ENCODE peak calls at places on chromosome 16, in six cellular contexts. A is prostate gland, W is A549, J is breast epithelium, U is AG04450, I is neural progenitor cell. G is an unnamed sample.

GRCh38 chr16:49856741-49857330 is 924 bp upstream of the ZNF423 start:
- DNase-seq in A (peak; percentile 69), W (peak; percentile 79), U (peak; percentile 6), I (peak; percentile 93), J (peak; percentile 69), G (no peak)

GRCh38 chr16:1557576-1557975 is 24.1 kb downstream of the TMEM204 start:
- DNase-seq in U (no peak), I (no peak), W (no peak), A (no peak), J (no peak), G (no peak)

GRCh38 chr16:23016372-23016771 is 132.9 kb downstream of the USP31 start:
- DNase-seq in A (no peak), W (no peak), J (no peak), U (no peak), I (no peak), G (no peak)

GRCh38 chr16:3009568-3010390 is 2.9 kb upstream of the CLDN9 start:
- DNase-seq in W (no peak), A (peak; percentile 81), U (no peak), J (peak; percentile 71), I (peak; percentile 73), G (peak; percentile 98)

GRCh38 chr16:87047221-87048037 is 269.8 kb downstream of the C16orf95 start:
- DNase-seq in U (no peak), I (no peak), J (peak; percentile 28), A (no peak), W (no peak), G (no peak)

GRCh38 chr16:83971165-83972130 is 3.4 kb downstream of the NECAB2 start:
- DNase-seq in J (no peak), A (no peak), W (no peak), U (no peak), I (peak; percentile 17), G (no peak)

GRCh38 chr16:25060920-25061319 is 45.8 kb upstream of the ARHGAP17 start:
- DNase-seq in I (no peak), W (no peak), U (no peak), J (no peak), A (no peak), G (no peak)

GRCh38 chr16:57138281-57138935 is 46.0 kb downstream of the CPNE2 start:
- DNase-seq in I (no peak), W (no peak), A (no peak), U (no peak), J (no peak), G (no peak)

GRCh38 chr16:49441366-49441780 is 67.8 kb downstream of the C16orf78 start:
- DNase-seq in J (no peak), I (peak; percentile 49), W (no peak), U (no peak), A (no peak), G (no peak)

GRCh38 chr16:81680444-81681263 is 98.4 kb upstream of the PLCG2 start:
- DNase-seq in A (no peak), W (no peak), J (no peak), U (no peak), I (no peak), G (no peak)

GRCh38 chr16:25868041-25868600 is 176.4 kb downstream of the HS3ST4 start:
- DNase-seq in I (no peak), U (no peak), W (no peak), J (no peak), A (no peak), G (no peak)

GRCh38 chr16:18782697-18783429 is 7.3 kb downstream of the RPS15A start:
- DNase-seq in A (no peak), I (no peak), U (no peak), W (no peak), J (no peak), G (no peak)

DNA sequence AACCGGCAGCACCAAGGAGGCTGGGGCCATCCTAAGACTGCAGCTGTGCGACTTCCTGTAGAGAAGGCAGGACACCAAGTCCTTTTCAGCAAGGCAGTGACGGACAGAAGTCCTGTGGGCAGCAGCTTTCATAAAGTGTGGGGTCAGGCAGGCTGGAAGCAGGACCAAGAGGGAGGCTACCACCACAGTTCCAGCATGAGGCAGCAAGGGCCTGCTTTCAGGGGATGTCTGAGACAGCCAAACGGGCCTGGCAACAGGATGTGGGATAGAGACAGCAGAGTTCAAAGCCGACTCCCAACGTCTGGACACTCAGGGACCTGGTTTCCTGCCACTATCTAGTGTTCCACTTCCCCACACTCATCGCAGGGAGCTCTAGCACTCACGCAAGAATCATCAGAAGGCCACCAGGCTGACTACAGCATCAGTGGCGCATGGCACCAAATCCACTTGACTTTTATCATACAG is 5.3 kb downstream of the USP7 start:
- DNase-seq in I (peak; percentile 32), J (no peak), W (no peak), U (no peak), A (no peak), G (no peak)
- H3K27ac ChIP-seq in I (no peak overlapping the region), J (no peak overlapping the region), W (peak overlapping the region; percentile 20), U (peak overlapping the region; percentile 61), A (peak overlapping the region; percentile 38), G (no peak overlapping the region)

GRCh38 chr16:85832578-85833539 is 33.4 kb downstream of the COX4I1 start:
- DNase-seq in W (no peak), I (no peak), A (no peak), J (no peak), U (no peak), G (no peak)

GRCh38 chr16:85835956-85836705 is 36.6 kb downstream of the COX4I1 start:
- DNase-seq in U (no peak), I (no peak), J (no peak), A (no peak), W (no peak), G (no peak)

GRCh38 chr16:85833540-85833914 is 34.0 kb downstream of the COX4I1 start:
- DNase-seq in W (no peak), I (no peak), A (no peak), J (no peak), U (no peak), G (no peak)

GRCh38 chr16:85835227-85835751 is 35.8 kb downstream of the COX4I1 start:
- DNase-seq in U (no peak), W (no peak), I (no peak), J (no peak), A (no peak), G (no peak)

DNA sequence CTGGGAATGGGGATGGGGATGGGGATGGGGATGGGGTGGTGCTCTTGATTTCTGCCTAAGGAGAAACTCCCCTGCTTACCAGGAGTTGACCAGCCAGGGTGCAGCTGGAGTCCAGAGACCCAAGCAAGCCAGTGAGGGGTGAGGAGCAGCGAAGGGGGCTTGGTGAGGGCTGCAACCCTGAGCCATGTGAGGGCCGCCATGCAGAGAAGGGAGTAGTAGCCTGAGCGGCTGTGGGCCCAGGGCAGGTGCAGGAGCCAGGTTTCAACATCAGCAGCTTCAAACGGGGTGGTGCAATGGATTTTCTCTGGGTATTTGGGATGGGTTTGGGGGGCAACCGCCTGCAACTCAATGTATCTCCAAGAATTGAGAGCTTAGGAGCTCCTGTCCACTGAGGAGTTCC is 35.2 kb downstream of the COX4I1 start:
- DNase-seq in J (no peak), W (no peak), U (no peak), I (no peak), A (no peak), G (no peak)
- H3K4me3 ChIP-seq in J (no peak overlapping the region), W (no peak overlapping the region), U (no peak overlapping the region), I (no peak overlapping the region), A (no peak overlapping the region), G (no peak overlapping the region)

DNA sequence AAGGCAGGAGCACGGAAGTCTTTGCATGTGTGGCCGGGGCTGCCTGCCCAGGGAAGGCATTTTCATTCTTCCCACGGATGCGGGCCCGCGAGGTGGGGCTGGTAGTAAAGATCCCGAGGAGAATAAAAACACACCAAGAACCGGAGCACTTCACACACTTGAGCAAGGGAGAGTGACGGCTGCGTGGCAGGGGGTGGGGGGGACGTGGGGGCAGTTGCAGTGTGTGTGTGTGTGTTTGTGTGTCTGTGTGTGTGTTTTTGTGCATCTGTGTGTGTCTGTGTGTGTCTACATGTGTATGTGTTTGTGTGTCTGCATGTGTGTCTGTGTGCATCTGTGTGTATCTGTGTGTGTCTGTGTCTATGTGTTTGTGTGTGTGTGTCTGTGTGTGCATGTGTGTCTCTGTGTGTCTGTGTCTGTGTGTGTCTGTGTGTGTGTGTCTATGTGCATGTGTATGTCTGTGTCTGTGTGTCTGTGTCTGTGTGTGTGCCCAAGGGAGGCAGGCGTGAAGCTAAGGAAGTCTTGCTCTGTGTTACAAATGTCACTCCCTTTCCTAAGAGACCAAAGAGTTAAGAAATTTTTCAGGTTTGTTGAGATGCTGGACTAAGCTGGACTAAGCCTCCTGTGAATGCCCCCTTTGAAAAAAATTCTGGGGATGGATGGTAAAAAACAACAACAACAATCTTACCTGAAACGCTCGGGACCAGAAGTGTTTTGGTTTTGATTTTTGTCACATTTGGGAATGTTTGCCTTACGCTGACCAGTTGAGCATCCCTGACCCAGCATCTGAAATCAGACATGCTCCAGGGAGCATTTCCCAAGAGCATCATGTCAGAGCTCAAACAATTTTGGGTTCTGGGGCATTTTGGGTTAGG is 48.9 kb upstream of the ZNF469 start:
- DNase-seq in J (no peak), I (no peak), U (no peak), A (no peak), W (no peak), G (no peak)
- H3K27ac ChIP-seq in J (no peak overlapping the region), I (no peak overlapping the region), U (peak overlapping the region; percentile 100), A (no peak overlapping the region), W (peak overlapping the region; percentile 99), G (peak overlapping the region; percentile 99)

GRCh38 chr16:12090162-12090552 is 113.6 kb downstream of the SNX29 start:
- DNase-seq in I (peak; percentile 26), J (peak; percentile 49), A (no peak), W (no peak), U (no peak), G (no peak)
- H3K4me3 ChIP-seq in I (peak overlapping the region; percentile 45), J (peak overlapping the region; percentile 55), A (no peak overlapping the region), W (no peak overlapping the region), U (no peak overlapping the region), G (no peak overlapping the region)

DNA sequence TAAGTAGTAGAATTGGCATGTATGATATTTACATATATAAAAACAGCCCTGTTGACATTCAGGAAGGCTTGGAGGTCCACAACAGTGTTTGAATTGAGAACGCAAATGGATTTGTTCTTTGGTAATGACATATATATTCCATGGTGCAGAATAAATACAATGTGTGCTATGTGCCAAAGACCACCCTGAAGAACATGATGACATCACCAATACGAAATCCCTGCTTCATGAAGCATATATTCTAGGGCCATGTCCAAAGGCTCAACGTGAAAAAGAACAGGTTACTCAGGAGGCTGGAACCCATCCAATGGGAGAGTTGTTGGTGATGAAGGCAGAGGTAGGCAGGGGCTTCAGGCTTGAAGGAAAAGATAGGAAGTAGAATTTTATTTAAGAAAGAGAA is 423.9 kb upstream of the MAF start:
- DNase-seq in A (no peak), W (no peak), J (no peak), I (no peak), U (no peak), G (no peak)
- H3K27ac ChIP-seq in A (no peak overlapping the region), W (peak overlapping the region; percentile 87), J (no peak overlapping the region), I (no peak overlapping the region), U (no peak overlapping the region), G (peak overlapping the region; percentile 71)

G was measured in PC-9.